ENCODE peak calls at places on chromosomes 6 and 20, in four cellular contexts. E, B, C and D are unnamed samples.

GRCh38 chr6:73985891-73986290 is 289.9 kb downstream of the CD109 start:
- DNase-seq in E (no peak), B (no peak), C (no peak), D (no peak)

GRCh38 chr20:59326188-59326587 is 25.8 kb downstream of the EDN3 start:
- DNase-seq in E (no peak), B (no peak), C (no peak), D (no peak)

GRCh38 chr20:45788351-45788750 is 3.3 kb downstream of the WFDC3 start:
- DNase-seq in E (no peak), B (no peak), C (no peak), D (no peak)

GRCh38 chr6:63923139-63923739 is 287.6 kb downstream of the PHF3 start:
- DNase-seq in E (no peak), B (no peak), C (no peak), D (no peak)

GRCh38 chr6:26331809-26332226 is 33.2 kb upstream of the BTN3A2 start:
- DNase-seq in E (no peak), B (no peak), C (no peak), D (no peak)

GRCh38 chr6:79005024-79005423 is 73.0 kb downstream of the PHIP start:
- DNase-seq in E (no peak), B (no peak), C (no peak), D (no peak)

GRCh38 chr6:45746046-45746445 is 269.6 kb downstream of the CLIC5 start:
- DNase-seq in E (no peak), B (no peak), C (no peak), D (no peak)

GRCh38 chr6:163943647-163944395 is 529.3 kb downstream of the QKI start:
- DNase-seq in E (no peak), B (no peak), C (no peak), D (no peak)

DNA sequence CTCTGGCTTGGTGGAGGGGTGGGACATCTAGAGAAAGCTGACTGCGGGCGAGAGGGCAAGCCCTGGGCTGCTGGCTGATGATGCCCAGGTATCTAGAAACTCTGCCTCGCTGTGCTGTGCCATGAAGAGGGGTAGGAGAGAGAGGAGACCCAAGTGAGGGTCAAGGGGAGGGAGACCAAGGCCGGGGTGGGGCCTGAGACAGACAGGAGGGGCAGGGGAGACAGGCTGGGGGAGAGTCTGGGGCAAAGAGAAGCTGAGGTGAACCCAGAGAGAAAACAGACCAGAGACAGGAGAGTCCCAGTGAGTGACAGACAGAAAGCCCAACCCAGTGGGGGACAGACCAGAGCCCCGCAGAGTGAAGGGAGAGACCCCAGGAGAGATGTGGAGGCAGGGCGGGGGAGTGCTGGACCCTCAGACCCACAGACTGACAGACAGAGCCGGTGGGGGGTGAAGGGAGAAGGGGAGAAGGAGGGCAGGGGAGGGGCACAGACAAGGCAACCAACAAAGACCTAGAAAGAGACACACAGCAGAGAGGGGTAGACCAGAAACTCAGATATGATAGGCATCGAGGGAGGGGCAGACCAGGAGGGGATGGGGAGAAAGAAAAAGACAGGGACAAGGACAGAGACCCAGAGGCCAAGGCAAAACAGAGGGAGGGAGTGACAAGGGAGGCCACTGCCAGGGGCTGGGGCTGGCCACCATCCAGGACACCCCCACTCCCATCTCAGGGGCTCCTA is 5.9 kb downstream of the TEAD3 start:
- DNase-seq in E (no peak), B (no peak), C (no peak), D (no peak)
- H3K4me1 ChIP-seq in E (peaks cover 100% of the 10 kb centered on the region), B (peaks cover 8% of the 10 kb centered on the region), C (peaks cover 90% of the 10 kb centered on the region), D (peaks cover 66% of the 10 kb centered on the region)

GRCh38 chr6:131063764-131064272 is 773 bp upstream of the EPB41L2 start:
- DNase-seq in E (no peak), B (no peak), C (no peak), D (peak; percentile 26)

GRCh38 chr6:131061771-131062160 is 1.3 kb downstream of the EPB41L2 start:
- DNase-seq in E (no peak), B (no peak), C (no peak), D (no peak)

GRCh38 chr6:131062245-131063027 is 609 bp downstream of the EPB41L2 start:
- DNase-seq in E (peak; percentile 28), B (no peak), C (peak; percentile 34), D (peak; percentile 91)

GRCh38 chr6:131061041-131061770 is 1.8 kb downstream of the EPB41L2 start:
- DNase-seq in E (no peak), B (no peak), C (no peak), D (no peak)

DNA sequence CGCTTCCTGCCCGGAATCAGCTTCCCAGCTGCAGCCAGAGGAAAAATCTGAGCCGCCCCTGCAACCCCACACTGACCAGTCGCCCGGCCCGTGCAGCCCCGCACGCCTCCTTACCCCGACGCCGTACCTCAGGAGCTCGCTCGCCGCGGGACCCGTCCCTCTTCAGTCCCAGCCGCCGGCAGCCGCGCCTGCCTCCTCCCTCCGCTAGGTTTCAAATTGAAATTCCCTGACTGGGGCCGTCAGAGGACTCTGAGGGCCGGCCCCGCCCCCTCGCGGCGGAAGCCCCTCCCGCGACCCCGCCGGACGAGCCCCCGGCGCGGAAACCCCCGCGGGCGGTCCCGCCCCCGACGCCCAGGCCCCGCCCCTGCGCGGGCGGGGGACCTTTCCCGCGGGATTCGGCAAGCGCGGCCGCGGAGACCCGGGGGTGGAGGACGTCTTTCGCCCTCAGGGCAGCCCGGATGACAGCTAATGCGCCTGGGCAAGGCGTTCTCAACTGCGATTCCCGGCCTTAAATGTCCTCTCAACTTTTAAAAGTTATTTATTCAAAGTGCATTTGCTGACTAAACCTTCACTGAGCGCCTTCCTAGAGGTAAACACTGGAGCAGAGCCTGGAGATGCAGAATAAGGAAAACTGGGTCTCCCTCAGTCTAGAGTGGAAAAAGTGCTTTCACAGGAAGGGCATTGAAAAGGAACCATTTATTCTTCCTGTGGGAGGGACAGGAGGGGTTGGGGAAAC is at the start of gene EPB41L2:
- DNase-seq in E (peak; percentile 86), B (peak; percentile 26), C (peak; percentile 92), D (peak; percentile 99)
- TF ChIP-seq POLR2AphosphoS5 in E (peak; percentile 91), B (peak; percentile 78), C (peak; percentile 95), D (peak; percentile 89)

GRCh38 chr20:8132015-8132631 is at the start of gene PLCB1:
- DNase-seq in E (peak; percentile 87), B (no peak), C (peak; percentile 77), D (peak; percentile 94)
- H3K4me3 ChIP-seq in E (peak within 1 kb of the TSS; percentile 91), B (peak within 1 kb of the TSS; percentile 41), C (peak within 1 kb of the TSS; percentile 69), D (peak within 1 kb of the TSS; percentile 36)

DNA sequence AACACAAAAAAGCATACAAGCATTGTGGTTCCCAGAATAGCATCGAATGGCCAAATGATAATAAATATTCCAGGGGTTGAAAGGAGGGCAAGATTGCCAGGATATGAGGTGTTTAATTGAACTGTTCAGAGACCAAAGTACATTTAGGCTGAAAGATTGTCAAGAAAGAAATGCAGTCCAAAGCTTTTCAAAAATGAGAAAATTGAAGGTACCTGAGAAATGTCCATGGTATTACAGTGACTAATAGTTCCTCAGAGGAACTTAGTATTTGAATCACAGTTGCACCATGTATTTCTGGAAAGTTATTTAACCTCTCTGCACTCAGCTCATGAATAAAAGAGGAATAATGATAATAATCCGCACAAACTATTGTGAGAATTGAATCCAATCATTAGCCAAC is 144.1 kb upstream of the TENT5A start:
- DNase-seq in E (no peak), B (no peak), C (no peak), D (no peak)
- H3K4me1 ChIP-seq in E (peaks cover 19% of the 10 kb centered on the region), B (no peaks in the 10 kb centered on the region), C (peaks cover 12% of the 10 kb centered on the region), D (peaks cover 6% of the 10 kb centered on the region)

GRCh38 chr20:63860325-63861051 is 810 bp upstream of the ABHD16B start:
- DNase-seq in E (no peak), B (no peak), C (no peak), D (peak; percentile 56)
- TF ChIP-seq POLR2AphosphoS5 in E (no peak), B (no peak), C (no peak), D (no peak)

DNA sequence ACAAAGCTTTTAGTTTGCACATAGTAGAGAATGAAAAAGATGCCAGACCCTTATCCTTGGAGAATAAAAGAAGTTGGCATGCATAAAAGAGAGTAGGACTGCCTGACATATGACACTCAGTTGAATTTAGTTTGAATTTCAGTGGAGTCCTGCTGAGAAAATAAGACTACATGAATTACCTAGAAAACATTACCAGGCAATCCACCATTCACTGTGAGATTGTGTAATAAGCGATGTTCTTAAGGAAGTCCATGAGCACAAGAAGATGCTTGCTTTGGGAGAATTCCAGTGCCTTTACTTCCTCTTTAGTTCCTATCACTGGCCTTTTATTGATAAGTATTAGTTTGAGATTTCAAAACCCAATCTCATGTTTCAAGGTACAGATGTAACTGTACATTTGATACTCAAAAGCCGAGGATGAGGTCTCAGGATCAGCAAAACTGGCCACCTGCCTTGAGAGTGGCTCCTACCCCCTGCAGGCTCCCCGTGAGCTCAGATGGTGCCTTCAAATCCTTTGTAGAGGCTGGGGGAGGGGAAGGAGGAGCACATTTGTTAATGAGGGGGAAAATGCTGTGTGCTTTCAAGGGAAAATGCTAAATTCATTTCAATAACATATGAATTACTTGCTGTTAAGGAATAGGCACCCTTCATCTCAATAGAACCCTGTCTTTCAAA is 11.2 kb upstream of the UNC93A start:
- DNase-seq in E (no peak), B (no peak), C (no peak), D (no peak)
- H3K4me3 ChIP-seq in E (no peak overlapping the region), B (no peak overlapping the region), C (no peak overlapping the region), D (no peak overlapping the region)

DNA sequence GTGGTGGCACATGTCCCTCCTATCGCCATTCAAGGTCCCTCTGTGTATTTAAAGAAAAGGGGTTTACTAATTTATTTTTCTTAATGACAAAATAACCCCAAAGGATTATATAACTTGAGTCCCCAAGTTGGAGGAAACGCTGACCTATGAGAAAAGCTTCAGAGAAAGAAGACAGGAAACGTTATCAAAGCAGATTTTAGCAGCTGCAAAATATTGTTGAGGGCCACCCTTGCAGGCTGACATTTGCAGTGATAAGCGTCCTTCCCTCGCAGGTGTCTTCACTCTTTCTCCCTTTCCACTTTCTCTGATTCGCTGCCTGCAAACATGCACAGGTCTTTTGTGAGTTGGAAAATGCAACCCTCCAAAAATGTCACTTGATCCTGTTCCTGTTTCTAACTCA is 103.2 kb upstream of the RIPOR2 start:
- DNase-seq in E (no peak), B (no peak), C (no peak), D (no peak)
- H3K4me1 ChIP-seq in E (peaks cover 33% of the 10 kb centered on the region), B (peaks cover 40% of the 10 kb centered on the region), C (no peaks in the 10 kb centered on the region), D (peaks cover 11% of the 10 kb centered on the region)

DNA sequence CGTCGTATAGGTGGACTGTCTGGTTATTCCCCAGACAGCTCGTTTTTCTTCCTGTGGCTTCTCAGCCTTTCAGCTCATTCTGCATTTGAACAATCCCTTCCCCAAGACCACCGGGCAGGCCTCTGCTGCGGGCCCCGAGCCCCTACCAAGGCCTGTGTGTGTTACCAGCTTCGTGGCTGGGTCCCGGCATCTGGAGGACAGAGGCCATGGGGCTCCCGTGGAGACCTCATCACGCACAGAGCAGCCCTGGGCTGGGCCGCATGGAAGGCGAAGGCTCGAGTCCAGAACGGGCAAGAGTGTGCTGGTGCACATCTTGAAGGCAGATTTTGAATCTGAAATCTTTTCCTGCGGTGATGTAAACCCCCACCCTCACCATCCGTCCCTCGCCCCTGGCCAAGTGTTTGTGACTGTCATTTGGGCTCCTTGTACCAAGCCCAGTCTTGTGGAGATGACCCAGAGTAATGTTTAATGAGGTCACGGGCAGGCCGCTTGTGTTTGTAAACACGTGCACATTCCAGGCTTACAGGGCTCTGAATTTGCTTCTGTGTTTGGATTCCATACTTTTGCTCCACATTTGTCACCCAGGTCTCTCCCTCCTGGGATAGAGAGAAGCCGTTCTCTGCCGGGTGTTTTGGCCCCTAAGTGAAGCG is 119.6 kb downstream of the CDH4 start:
- DNase-seq in E (no peak), B (no peak), C (no peak), D (no peak)
- TF ChIP-seq POLR2AphosphoS5 in E (no peak), B (no peak), C (no peak), D (no peak)